ENCODE peak calls at places on chromosomes 1 and 21, in five cellular contexts. H is mesenchymal stem cell, N is neuronal stem cell, E is IMR-90, X is H1. A is an unnamed sample.

GRCh38 chr1:8283058-8283884 is 34.6 kb upstream of the SLC45A1 start:
- DNase-seq in H (peak), N (no peak), E (no peak), X (no peak), A (no peak)

GRCh38 chr1:155105604-155106011 is 22.1 kb upstream of the EFNA1 start:
- DNase-seq in H (no peak), N (no peak), E (no peak), X (no peak), A (no peak)

GRCh38 chr1:93827128-93827527 is 51.9 kb downstream of the DNTTIP2 start:
- DNase-seq in H (no peak), N (no peak), E (no peak), X (no peak), A (no peak)

GRCh38 chr1:223074427-223074826 is 68.6 kb downstream of the TLR5 start:
- DNase-seq in H (no peak), N (no peak), E (no peak), X (no peak), A (no peak)

GRCh38 chr1:7783178-7783711 is 846 bp upstream of the PER3 start:
- DNase-seq in H (peak), N (no peak), E (peak), X (no peak), A (peak)

GRCh38 chr1:155893389-155894142 is 17.6 kb downstream of the RIT1 start:
- DNase-seq in H (peak), N (no peak), E (peak), X (no peak), A (no peak)

GRCh38 chr1:24955779-24956365 is 25.8 kb upstream of the RUNX3 start:
- DNase-seq in H (no peak), N (no peak), E (no peak), X (no peak), A (no peak)

GRCh38 chr1:179142889-179143299 is 61.0 kb downstream of the TOR3A start:
- DNase-seq in H (peak), N (no peak), E (peak), X (no peak), A (no peak)

GRCh38 chr1:77888429-77889239 is at the start of gene NEXN:
- DNase-seq in H (peak), N (peak), E (peak), X (peak), A (peak)

GRCh38 chr1:101317590-101317989 is 80.8 kb downstream of the S1PR1 start:
- DNase-seq in H (no peak), N (no peak), E (no peak), X (no peak), A (peak)

GRCh38 chr1:219264557-219264956 is 90.9 kb downstream of the LYPLAL1 start:
- DNase-seq in H (no peak), N (peak), E (no peak), X (no peak), A (no peak)

GRCh38 chr1:203196371-203196770 is 9.9 kb upstream of the CHI3L1 start:
- DNase-seq in H (no peak), N (no peak), E (peak), X (no peak), A (peak)

GRCh38 chr1:115495603-115496002 is 146.2 kb upstream of the VANGL1 start:
- DNase-seq in H (peak), N (no peak), E (peak), X (no peak), A (no peak)

GRCh38 chr1:85245891-85246290 is 13.6 kb downstream of the C1orf52 start:
- DNase-seq in H (no peak), N (no peak), E (no peak), X (no peak), A (no peak)

GRCh38 chr1:237851209-237851845 is 39.4 kb downstream of the ZP4 start:
- DNase-seq in H (peak), N (peak), E (peak), X (peak), A (peak)

GRCh38 chr1:42730988-42731387 is 9.0 kb downstream of the CLDN19 start:
- DNase-seq in H (no peak), N (no peak), E (no peak), X (no peak), A (no peak)

GRCh38 chr21:30577766-30578165 is 12.4 kb downstream of the KRTAP22-2 start:
- DNase-seq in H (no peak), N (no peak), E (no peak), X (no peak), A (no peak)

GRCh38 chr21:16195476-16195875 is 465.7 kb downstream of the USP25 start:
- DNase-seq in H (peak), N (no peak), E (peak), X (no peak), A (no peak)

GRCh38 chr1:238710697-238711096 is 675.7 kb upstream of the CHRM3 start:
- DNase-seq in H (peak), N (no peak), E (peak), X (peak), A (no peak)

GRCh38 chr1:109197163-109198042 is 16.3 kb upstream of the SARS1 start:
- DNase-seq in H (peak), N (peak), E (peak), X (peak), A (peak)

GRCh38 chr1:37691497-37692077 is 729 bp upstream of the CDCA8 start:
- DNase-seq in H (peak), N (no peak), E (peak), X (no peak), A (peak)

GRCh38 chr1:62593825-62594394 is 3.4 kb upstream of the ANGPTL3 start:
- DNase-seq in H (no peak), N (no peak), E (peak), X (no peak), A (no peak)

GRCh38 chr1:92398519-92398918 is 88.2 kb downstream of the GFI1 start:
- DNase-seq in H (no peak), N (no peak), E (no peak), X (no peak), A (no peak)

GRCh38 chr21:28712396-28712795 is 280.3 kb downstream of the LTN1 start:
- DNase-seq in H (no peak), N (no peak), E (no peak), X (no peak), A (no peak)

GRCh38 chr1:21268281-21269239 is 21.7 kb downstream of the ECE1 start:
- DNase-seq in H (no peak), N (no peak), E (no peak), X (no peak), A (no peak)

GRCh38 chr1:19981170-19981506 is 1.7 kb upstream of the PLA2G2A start:
- DNase-seq in H (no peak), N (no peak), E (no peak), X (no peak), A (no peak)

GRCh38 chr1:54597455-54598030 is 25.8 kb downstream of the FAM151A start:
- DNase-seq in H (no peak), N (no peak), E (no peak), X (no peak), A (no peak)

GRCh38 chr1:76379506-76379905 is 305.0 kb downstream of the ST6GALNAC3 start:
- DNase-seq in H (no peak), N (no peak), E (no peak), X (no peak), A (no peak)

GRCh38 chr1:201344206-201345080 is 33.0 kb downstream of the TNNT2 start:
- DNase-seq in H (no peak), N (no peak), E (no peak), X (no peak), A (no peak)

DNA sequence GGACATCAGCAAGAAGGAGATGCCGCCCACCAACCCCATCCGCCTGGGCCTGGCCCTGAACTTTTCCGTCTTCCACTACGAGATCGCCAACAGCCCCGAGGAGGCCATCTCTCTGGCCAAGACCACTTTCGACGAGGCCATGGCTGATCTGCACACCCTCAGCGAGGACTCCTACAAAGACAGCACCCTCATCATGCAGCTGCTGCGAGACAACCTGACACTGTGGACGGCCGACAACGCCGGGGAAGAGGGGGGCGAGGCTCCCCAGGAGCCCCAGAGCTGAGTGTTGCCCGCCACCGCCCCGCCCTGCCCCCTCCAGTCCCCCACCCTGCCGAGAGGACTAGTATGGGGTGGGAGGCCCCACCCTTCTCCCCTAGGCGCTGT is 720 bp downstream of the SFN start:
- DNase-seq in H (no peak), N (no peak), E (no peak), X (no peak), A (no peak)
- H2AK5ac ChIP-seq in H (peak), N (peak), E (peak), X (no peak), A (no peak)

DNA sequence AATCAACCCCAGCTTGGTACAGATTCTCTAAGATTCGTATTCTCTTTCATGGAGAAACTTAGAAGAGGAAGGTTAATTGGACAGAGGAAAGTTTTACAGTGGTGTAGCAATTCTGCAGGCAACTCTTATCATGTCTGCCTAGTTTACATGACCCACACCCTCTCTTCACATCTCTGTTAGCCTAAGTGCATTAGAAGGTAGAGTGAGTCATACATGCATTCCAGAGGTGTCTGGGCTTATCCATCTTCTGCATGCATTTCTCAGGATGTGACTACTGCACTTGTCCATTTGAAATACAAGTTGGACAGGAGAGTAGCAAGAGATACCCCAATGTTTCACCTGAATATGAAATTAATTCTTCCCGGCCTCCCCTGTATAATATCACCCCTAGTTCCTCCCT is 578.4 kb upstream of the NCAM2 start:
- DNase-seq in H (no peak), N (no peak), E (no peak), X (no peak), A (no peak)
- H3K4me2 ChIP-seq in H (no peak), N (no peak), E (no peak), X (no peak), A (no peak)

GRCh38 chr1:176466514-176466913 is 3.5 kb downstream of the PAPPA2 start:
- DNase-seq in H (no peak), N (no peak), E (no peak), X (peak), A (peak)

GRCh38 chr1:176471338-176472121 is 8.6 kb downstream of the PAPPA2 start:
- DNase-seq in H (no peak), N (no peak), E (no peak), X (no peak), A (no peak)

DNA sequence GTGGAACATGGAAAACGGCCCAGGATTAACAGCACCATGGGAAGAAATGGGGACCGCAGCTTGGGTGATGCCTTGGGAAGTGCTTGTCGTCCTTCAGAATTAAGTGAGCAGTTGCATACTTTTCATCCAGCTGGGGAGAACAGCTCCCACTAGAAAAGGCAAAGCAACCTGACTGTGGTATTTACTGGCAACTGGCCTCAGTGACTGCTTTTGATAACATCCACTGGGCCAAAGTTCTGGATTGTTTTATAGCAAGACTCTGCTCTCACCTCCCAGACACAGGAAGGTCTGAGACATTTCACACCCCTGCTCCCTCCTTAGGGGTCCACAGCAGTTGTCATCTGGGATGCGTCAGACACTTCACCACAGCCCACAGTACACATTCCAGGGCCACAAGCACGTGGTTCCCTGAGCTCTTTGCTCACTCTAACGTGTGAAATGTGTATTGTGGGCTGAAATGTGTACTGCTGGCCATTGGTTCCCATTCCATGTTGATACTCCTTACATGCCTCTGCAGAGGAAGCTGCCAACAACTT is 6.5 kb downstream of the PAPPA2 start:
- DNase-seq in H (peak), N (no peak), E (peak), X (no peak), A (no peak)
- H4K8ac ChIP-seq in H (no peak), N (no peak), E (no peak), X (no peak), A (no peak)

DNA sequence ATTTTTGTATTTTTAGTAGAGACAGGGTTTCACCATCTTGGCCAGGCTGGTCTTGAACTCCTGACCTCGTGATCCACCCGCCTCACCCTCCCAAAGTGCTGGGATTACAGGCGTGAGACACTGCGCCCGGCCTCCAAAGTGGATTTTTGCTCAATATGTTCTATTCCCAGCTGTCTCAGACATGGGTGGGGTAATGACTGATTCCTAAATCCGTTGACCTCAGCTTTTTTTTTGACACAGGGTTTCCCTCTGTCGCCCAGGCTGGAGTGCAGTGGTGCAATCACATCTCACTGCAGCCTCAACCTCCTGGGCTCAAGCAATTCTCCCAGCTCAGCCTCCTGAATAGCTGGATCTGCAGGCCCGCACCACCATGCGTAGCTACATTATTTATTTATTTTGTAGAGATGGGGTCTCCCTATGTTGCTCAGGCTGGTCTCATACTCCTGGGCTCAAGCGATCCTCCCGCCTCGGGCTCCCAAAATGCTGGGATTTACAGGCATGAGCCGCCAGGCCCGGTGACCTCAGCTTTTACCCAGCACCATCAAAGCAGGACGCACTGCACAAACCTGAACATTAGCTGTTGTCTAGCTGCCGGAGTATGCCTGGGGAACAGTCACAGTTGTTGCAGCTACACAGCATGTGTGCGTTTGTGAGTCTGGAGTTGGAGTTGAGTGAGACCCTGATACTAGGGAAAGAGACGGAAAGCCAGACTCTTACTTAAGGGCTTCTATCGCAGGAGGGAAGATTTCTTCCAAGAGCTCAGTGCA is 43.8 kb upstream of the PSEN2 start:
- DNase-seq in H (no peak), N (no peak), E (no peak), X (no peak), A (no peak)
- H2AK5ac ChIP-seq in H (no peak), N (no peak), E (no peak), X (no peak), A (no peak)

DNA sequence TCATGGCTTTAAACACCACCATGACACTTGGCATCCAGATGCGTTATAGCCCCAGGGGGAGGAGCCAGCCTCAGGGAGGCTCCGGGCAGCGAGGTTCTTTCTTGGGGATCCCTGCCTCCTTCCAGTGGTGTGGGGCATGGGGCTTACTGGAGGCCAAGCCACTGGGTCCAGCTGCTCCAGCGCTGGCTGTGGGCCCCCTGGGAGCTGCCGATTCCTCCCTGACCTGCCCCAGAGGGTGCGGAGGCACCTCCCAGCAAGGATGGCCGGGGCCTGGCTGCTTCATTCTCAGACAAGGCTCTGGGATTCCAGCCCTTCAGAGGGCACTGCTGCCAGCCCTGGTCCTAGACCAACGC is 159.3 kb downstream of the PEX14 start:
- DNase-seq in H (no peak), N (no peak), E (no peak), X (no peak), A (no peak)
- H3K4me2 ChIP-seq in H (no peak), N (no peak), E (no peak), X (no peak), A (no peak)

A was measured in H9.